ENCODE peak calls at places on chromosome 3, in six cellular contexts. T, L, S, R, I and K are unnamed samples.

GRCh38 chr3:157436583-157437300 is at the start of gene PTX3:
- DNase-seq in T (no peak), S (peak), L (peak), I (peak), R (peak), K (peak)

GRCh38 chr3:14148041-14148985 is 23.5 kb downstream of the TMEM43 start:
- DNase-seq in T (peak), S (no peak), I (no peak), L (no peak), R (no peak), K (no peak)

GRCh38 chr3:93969997-93970396 is 3.7 kb downstream of the PROS1 start:
- DNase-seq in L (no peak), T (no peak), R (no peak), I (no peak), S (no peak), K (no peak)

GRCh38 chr3:128549283-128550112 is 56.5 kb upstream of the GATA2 start:
- DNase-seq in I (peak), R (peak), S (peak), L (no peak), T (no peak), K (peak)

GRCh38 chr3:173399001-173399400 is 1.5 kb downstream of the NLGN1 start:
- DNase-seq in S (no peak), R (no peak), I (no peak), L (no peak), T (no peak), K (no peak)

GRCh38 chr3:131669590-131669989 is 166.8 kb upstream of the MRPL3 start:
- DNase-seq in T (no peak), S (no peak), R (no peak), L (no peak), I (no peak), K (no peak)

GRCh38 chr3:184333190-184333589 is 4.2 kb upstream of the FAM131A start:
- DNase-seq in I (no peak), L (no peak), R (no peak), T (no peak), S (no peak), K (no peak)

GRCh38 chr3:119323401-119324107 is 29.4 kb downstream of the ARHGAP31 start:
- DNase-seq in I (no peak), L (no peak), T (no peak), R (no peak), S (no peak), K (peak)

GRCh38 chr3:148657470-148657869 is 40.2 kb upstream of the AGTR1 start:
- DNase-seq in T (no peak), I (no peak), L (no peak), S (no peak), R (no peak), K (no peak)

GRCh38 chr3:86653801-86654200 is 337.1 kb downstream of the VGLL3 start:
- DNase-seq in T (no peak), R (no peak), S (no peak), L (no peak), I (no peak), K (no peak)

GRCh38 chr3:133037440-133037839 is 751 bp upstream of the TMEM108 start:
- DNase-seq in T (no peak), R (no peak), S (no peak), L (no peak), I (no peak), K (no peak)

GRCh38 chr3:75737831-75738493 is 47.4 kb downstream of the ZNF717 start:
- DNase-seq in I (peak), R (no peak), S (no peak), T (no peak), L (no peak), K (peak)

GRCh38 chr3:32306072-32306471 is 67.6 kb downstream of the CMTM8 start:
- DNase-seq in S (no peak), R (no peak), I (no peak), T (no peak), L (no peak), K (no peak)

GRCh38 chr3:25191703-25192102 is 236.4 kb upstream of the RARB start:
- DNase-seq in R (no peak), I (no peak), L (no peak), S (no peak), T (no peak), K (no peak)

GRCh38 chr3:134197681-134198261 is 52.9 kb downstream of the RYK start:
- DNase-seq in T (no peak), R (peak), I (peak), S (no peak), L (no peak), K (peak)

GRCh38 chr3:55555866-55556621 is 68.9 kb upstream of the WNT5A start:
- DNase-seq in S (no peak), I (no peak), L (no peak), T (no peak), R (no peak), K (no peak)

GRCh38 chr3:197542741-197543454 is 12.9 kb downstream of the BDH1 start:
- DNase-seq in S (peak), T (no peak), I (no peak), R (no peak), L (peak), K (no peak)

GRCh38 chr3:113712129-113712528 is 15.7 kb upstream of the USF3 start:
- DNase-seq in T (no peak), I (peak), L (no peak), S (no peak), R (no peak), K (peak)

GRCh38 chr3:42699511-42699971 is 3.1 kb downstream of the HHATL start:
- DNase-seq in S (peak), T (no peak), L (no peak), I (no peak), R (no peak), K (no peak)

GRCh38 chr3:135456182-135456790 is 509.2 kb upstream of the PPP2R3A start:
- DNase-seq in L (no peak), T (peak), I (no peak), R (no peak), S (no peak), K (no peak)

GRCh38 chr3:107521466-107522059 is 1.2 kb upstream of the BBX start:
- DNase-seq in R (no peak), I (no peak), S (no peak), L (no peak), T (no peak), K (no peak)

GRCh38 chr3:151034303-151034702 is 51.2 kb upstream of the MED12L start:
- DNase-seq in T (no peak), R (no peak), L (no peak), S (no peak), I (no peak), K (no peak)

GRCh38 chr3:107432013-107432515 is 54.8 kb downstream of the CCDC54 start:
- DNase-seq in S (no peak), L (no peak), T (peak), I (peak), R (peak), K (peak)

GRCh38 chr3:196641278-196642058 is 2.0 kb downstream of the NRROS start:
- DNase-seq in L (no peak), R (no peak), T (no peak), I (no peak), S (no peak), K (no peak)

GRCh38 chr3:160801386-160802118 is 45.5 kb downstream of the PPM1L start:
- DNase-seq in L (peak), T (no peak), S (peak), R (no peak), I (peak), K (peak)

GRCh38 chr3:131778526-131778925 is 256.3 kb downstream of the CPNE4 start:
- DNase-seq in R (no peak), T (no peak), S (no peak), I (no peak), L (no peak), K (peak)

GRCh38 chr3:169863458-169863899 is 6.3 kb downstream of the LRRC31 start:
- DNase-seq in R (peak), L (peak), S (peak), T (peak), I (peak), K (peak)

GRCh38 chr3:78725703-78726246 is 1042.0 kb downstream of the ROBO1 start:
- DNase-seq in S (no peak), R (no peak), L (no peak), I (no peak), T (no peak), K (no peak)

GRCh38 chr3:53134631-53135232 is 4.5 kb upstream of the RFT1 start:
- DNase-seq in R (peak), I (peak), T (peak), L (peak), S (peak), K (peak)

GRCh38 chr3:115876860-115877646 is 253.7 kb downstream of the GAP43 start:
- DNase-seq in R (no peak), T (no peak), I (no peak), L (no peak), S (no peak), K (no peak)
- H3K4me3 ChIP-seq in R (no peak), T (no peak), I (peak), L (no peak), S (peak), K (no peak)

DNA sequence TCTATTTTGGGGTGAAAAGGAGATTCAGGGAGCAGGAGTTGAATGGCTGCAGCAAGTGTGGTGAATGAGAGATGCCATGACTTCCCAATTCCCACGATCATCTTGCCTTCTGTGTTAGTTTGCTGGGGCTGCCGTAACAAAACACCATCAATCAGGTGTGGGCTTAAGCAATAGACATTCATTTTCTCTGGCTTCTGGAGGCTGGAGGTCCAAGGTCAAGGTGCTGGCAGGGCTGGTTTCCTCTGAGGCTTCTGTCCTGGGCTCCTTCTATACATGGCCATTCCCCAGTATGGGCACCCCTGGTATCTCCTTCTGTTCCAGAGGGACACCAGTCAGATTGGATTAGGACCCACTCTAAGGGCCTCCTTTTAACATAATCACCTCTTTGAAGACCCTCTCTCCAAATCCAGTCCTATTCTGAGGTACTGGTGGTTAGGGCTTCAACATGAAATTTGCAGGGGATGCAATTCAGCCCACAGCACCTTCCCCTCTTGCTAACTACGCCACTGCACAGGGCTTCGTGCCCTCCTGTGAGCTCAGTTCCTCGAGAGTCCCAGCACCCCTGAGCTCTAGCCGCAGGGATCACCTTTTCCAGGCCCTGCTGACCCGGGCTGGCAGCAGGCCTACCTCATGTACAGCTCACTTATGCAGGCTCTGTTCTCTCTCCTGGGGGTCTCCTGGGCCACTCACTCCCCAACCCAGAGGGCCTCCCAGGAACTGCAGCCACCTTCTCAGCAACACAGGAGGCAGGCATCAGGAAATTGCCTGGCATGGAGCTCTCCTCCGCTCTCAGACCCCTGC is 37.3 kb upstream of the SLC6A11 start:
- DNase-seq in T (no peak), R (no peak), L (no peak), S (no peak), I (no peak), K (no peak)
- TF ChIP-seq CTCF in T (peak), R (no peak), L (no peak), S (no peak), I (no peak), K (no peak)

DNA sequence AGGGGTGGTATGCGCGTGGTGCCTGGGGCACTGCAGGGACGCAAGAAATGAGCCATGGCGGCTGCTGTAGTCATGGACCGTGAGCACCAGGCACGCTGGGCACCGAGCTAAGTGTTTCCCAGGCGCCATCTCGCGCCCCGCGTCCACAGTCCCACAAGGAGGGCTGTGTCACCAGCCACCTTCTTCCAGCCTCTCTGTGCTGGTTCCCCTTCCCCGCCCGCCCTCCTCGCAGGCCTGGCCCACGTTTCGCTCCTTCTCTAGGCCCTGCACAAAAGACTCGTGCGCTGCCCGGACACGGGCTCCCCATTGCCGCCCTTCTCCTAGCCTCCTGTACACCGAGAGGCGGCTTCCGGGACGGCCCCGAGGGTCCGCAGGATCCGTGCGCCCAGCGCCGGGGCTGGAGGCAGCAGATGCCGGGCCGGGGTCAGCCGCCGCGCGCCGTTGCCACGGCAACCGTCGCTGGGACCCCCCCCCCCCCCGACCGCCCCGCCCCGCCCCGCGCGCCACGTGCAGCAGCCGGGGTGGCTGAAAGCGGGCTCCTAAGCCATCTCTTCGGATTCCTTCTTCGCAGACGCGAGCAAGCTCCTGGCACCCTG is 113.4 kb downstream of the SRGAP3 start:
- DNase-seq in I (no peak), S (no peak), L (no peak), R (no peak), T (no peak), K (no peak)
- H3K4me3 ChIP-seq in I (no peak), S (peak), L (peak), R (no peak), T (no peak), K (no peak)

DNA sequence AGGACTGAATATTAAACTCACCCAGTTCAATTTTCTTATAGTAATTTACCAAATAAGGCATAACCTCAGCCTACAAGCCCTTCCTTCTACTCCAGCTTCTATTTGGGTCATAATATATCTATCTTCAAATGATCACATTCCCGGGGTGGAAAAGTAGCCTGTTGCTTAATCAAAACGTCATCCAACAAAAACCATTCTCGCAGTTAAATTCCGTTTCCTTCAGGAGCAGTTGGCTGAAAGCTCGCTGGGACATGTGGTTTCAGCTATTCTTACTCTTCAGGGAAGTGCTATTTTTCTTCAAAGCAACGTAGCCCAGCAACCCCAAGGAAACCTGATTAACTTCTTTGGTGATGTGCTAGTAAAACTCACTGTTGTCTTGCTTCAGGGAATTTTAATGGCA is 59.6 kb downstream of the MAGI1 start:
- DNase-seq in S (peak), L (no peak), R (no peak), I (peak), T (no peak), K (peak)
- TF ChIP-seq CTCF in S (no peak), L (no peak), R (no peak), I (no peak), T (no peak), K (no peak)

GRCh38 chr3:192207661-192208060 is 519.7 kb downstream of the FGF12 start:
- DNase-seq in T (peak), L (no peak), S (no peak), I (no peak), R (no peak), K (peak)

GRCh38 chr3:192212335-192212734 is 515.0 kb downstream of the FGF12 start:
- DNase-seq in S (no peak), L (no peak), R (no peak), T (no peak), I (no peak), K (peak)

GRCh38 chr3:192216067-192216466 is 511.3 kb downstream of the FGF12 start:
- DNase-seq in R (no peak), T (no peak), I (no peak), L (no peak), S (no peak), K (no peak)

GRCh38 chr3:192207239-192207638 is 520.1 kb downstream of the FGF12 start:
- DNase-seq in L (no peak), S (no peak), R (no peak), T (no peak), I (no peak), K (peak)

GRCh38 chr3:192212979-192213378 is 514.4 kb downstream of the FGF12 start:
- DNase-seq in S (no peak), T (no peak), I (no peak), L (no peak), R (no peak), K (no peak)
- H3K4me3 ChIP-seq in S (no peak), T (no peak), I (no peak), L (no peak), R (no peak), K (no peak)